ENCODE peak calls at places on chromosomes 1 and 21, in ten cellular contexts. S is left ventricle myocardium inferior, A is IMR-90, W is A549, G is colonic mucosa, K is H9, T is neural progenitor cell, F is heart right ventricle, R is cardiac muscle cell, I is Panc1. D is an unnamed sample. For H3K9me3, the result is how much of the 10 kb centered on the place peaks cover.

GRCh38 chr1:74481607-74482006 is 30.8 kb downstream of the LRRC53 start:
- DNase-seq in F (no peak), T (peak), S (no peak), K (no peak), A (no peak), R (no peak), G (no peak), I (no peak), W (no peak), D (peak)

GRCh38 chr1:224542783-224543440 is 73.2 kb upstream of the CNIH3 start:
- DNase-seq in T (no peak), A (peak), R (peak), G (no peak), S (no peak), K (no peak), W (no peak), F (no peak), I (no peak), D (no peak)

GRCh38 chr1:235421751-235422150 is 54.5 kb downstream of the TBCE start:
- DNase-seq in A (no peak), S (no peak), G (no peak), I (no peak), K (no peak), T (no peak), W (no peak), R (no peak), F (no peak), D (no peak)

GRCh38 chr1:26690576-26691031 is 5.2 kb upstream of the ARID1A start:
- DNase-seq in W (no peak), K (no peak), I (no peak), R (no peak), S (no peak), F (no peak), T (peak), G (no peak), A (no peak), D (no peak)

GRCh38 chr1:110872366-110872744 is 593 bp upstream of the CD53 start:
- DNase-seq in T (no peak), K (no peak), A (no peak), S (no peak), F (no peak), I (no peak), R (no peak), G (no peak), W (no peak), D (no peak)

GRCh38 chr1:153519242-153519641 is 16.5 kb downstream of the S100A6 start:
- DNase-seq in F (no peak), R (no peak), S (no peak), K (no peak), W (no peak), A (no peak), T (no peak), I (no peak), G (peak), D (peak)

GRCh38 chr1:147549526-147549925 is 8.2 kb downstream of the BCL9 start:
- DNase-seq in F (no peak), R (no peak), I (no peak), G (no peak), T (no peak), A (no peak), K (no peak), W (no peak), S (no peak), D (no peak)

GRCh38 chr1:173420330-173420806 is 56.8 kb upstream of the PRDX6 start:
- DNase-seq in T (peak), F (peak), G (peak), S (peak), R (peak), K (peak), I (no peak), W (peak), A (peak), D (peak)

GRCh38 chr1:151511636-151512215 is 539 bp downstream of the CGN start:
- DNase-seq in S (no peak), R (no peak), W (peak), T (peak), K (peak), A (no peak), F (peak), G (peak), I (no peak), D (peak)

GRCh38 chr1:198929961-198930599 is 291.2 kb downstream of the PTPRC start:
- DNase-seq in W (no peak), A (peak), R (peak), T (no peak), S (no peak), G (no peak), F (no peak), I (no peak), K (no peak), D (no peak)

GRCh38 chr21:8989883-8990325 is 1531.5 kb upstream of the TPTE start:
- DNase-seq in G (no peak), I (peak), K (no peak), F (no peak), T (no peak), S (no peak), A (no peak), W (no peak), R (no peak), D (no peak)

GRCh38 chr1:168510595-168510918 is 33.2 kb downstream of the XCL2 start:
- DNase-seq in R (no peak), S (no peak), K (no peak), G (no peak), F (no peak), A (no peak), W (no peak), T (no peak), I (no peak), D (no peak)

GRCh38 chr21:46128983-46129571 is 26.3 kb downstream of the FTCD start:
- DNase-seq in F (no peak), W (no peak), A (no peak), S (peak), T (no peak), R (no peak), K (no peak), G (no peak), I (no peak), D (no peak)

GRCh38 chr1:183655562-183656075 is 2.5 kb upstream of the APOBEC4 start:
- DNase-seq in W (peak), F (peak), G (peak), T (peak), K (peak), A (peak), R (peak), S (peak), I (peak), D (peak)

GRCh38 chr1:99527078-99527477 is 118.8 kb upstream of the PALMD start:
- DNase-seq in S (no peak), T (no peak), W (no peak), A (peak), G (no peak), I (no peak), K (no peak), R (peak), F (no peak), D (no peak)

GRCh38 chr1:90706437-90707362 is 10.4 kb downstream of the BARHL2 start:
- DNase-seq in W (no peak), G (no peak), A (no peak), S (no peak), K (peak), F (no peak), R (peak), T (peak), I (no peak), D (peak)

GRCh38 chr1:98277111-98277510 is 356.3 kb upstream of the DPYD start:
- DNase-seq in I (no peak), A (peak), F (no peak), R (peak), W (no peak), T (no peak), S (no peak), G (no peak), K (no peak), D (no peak)

GRCh38 chr1:201791051-201791774 is 37.7 kb upstream of the IPO9 start:
- DNase-seq in A (peak), T (no peak), I (no peak), R (peak), K (no peak), S (no peak), W (no peak), G (no peak), F (peak), D (no peak)

GRCh38 chr1:17186216-17186894 is 18.6 kb upstream of the PADI1 start:
- DNase-seq in I (no peak), R (no peak), G (no peak), T (no peak), F (no peak), A (no peak), K (no peak), W (no peak), S (no peak), D (no peak)

GRCh38 chr1:15286452-15286851 is 39.4 kb downstream of the FHAD1 start:
- DNase-seq in I (no peak), A (no peak), F (no peak), K (no peak), G (no peak), T (no peak), W (no peak), S (no peak), R (no peak), D (no peak)

GRCh38 chr1:29593601-29594382 is 357.5 kb downstream of the PTPRU start:
- DNase-seq in A (no peak), S (no peak), R (no peak), W (no peak), K (no peak), I (no peak), F (no peak), T (no peak), G (no peak), D (no peak)

GRCh38 chr1:156063997-156064285 is 3.0 kb downstream of the RAB25 start:
- DNase-seq in W (no peak), R (no peak), F (no peak), S (no peak), A (peak), T (peak), K (no peak), I (no peak), G (no peak), D (no peak)

GRCh38 chr1:40901886-40902633 is 39.9 kb upstream of the CITED4 start:
- DNase-seq in G (no peak), R (peak), S (peak), A (peak), K (peak), T (no peak), I (no peak), W (peak), F (peak), D (no peak)

GRCh38 chr1:18951416-18951815 is 5.1 kb downstream of the IFFO2 start:
- DNase-seq in K (no peak), F (no peak), A (no peak), R (no peak), S (no peak), T (no peak), I (no peak), G (no peak), W (no peak), D (no peak)

GRCh38 chr1:201760516-201760915 is 68.4 kb upstream of the IPO9 start:
- DNase-seq in T (peak), W (no peak), K (no peak), I (no peak), S (no peak), R (peak), G (no peak), A (peak), F (no peak), D (no peak)

GRCh38 chr1:43421396-43421795 is 31.7 kb downstream of the SZT2 start:
- DNase-seq in I (no peak), F (no peak), T (no peak), R (no peak), S (no peak), K (no peak), A (no peak), G (no peak), W (no peak), D (no peak)

GRCh38 chr1:77021637-77022036 is 154.4 kb downstream of the ST6GALNAC5 start:
- DNase-seq in K (no peak), F (no peak), W (no peak), G (no peak), I (no peak), S (no peak), A (no peak), R (no peak), T (no peak), D (no peak)

GRCh38 chr1:193103759-193104495 is 1.3 kb downstream of the GLRX2 start:
- DNase-seq in A (no peak), T (no peak), G (no peak), S (no peak), I (no peak), F (no peak), W (no peak), R (no peak), K (no peak), D (no peak)

GRCh38 chr21:16372546-16372945 is 642.8 kb downstream of the USP25 start:
- DNase-seq in G (no peak), T (no peak), W (no peak), A (no peak), I (no peak), F (no peak), K (no peak), R (no peak), S (no peak), D (no peak)

GRCh38 chr1:183609313-183609712 is 19.1 kb upstream of the NCF2 start:
- DNase-seq in T (peak), W (peak), R (peak), I (no peak), K (no peak), S (peak), A (peak), G (peak), F (peak), D (no peak)

GRCh38 chr1:225412803-225413338 is 15.0 kb downstream of the LBR start:
- DNase-seq in K (no peak), G (no peak), A (no peak), F (no peak), S (no peak), W (no peak), T (no peak), I (no peak), R (no peak), D (no peak)

GRCh38 chr1:115978292-115978941 is 2.1 kb downstream of the SLC22A15 start:
- DNase-seq in G (no peak), I (no peak), R (no peak), W (no peak), F (no peak), A (no peak), K (no peak), T (no peak), S (no peak), D (no peak)

GRCh38 chr1:15290382-15290781 is 43.4 kb downstream of the FHAD1 start:
- DNase-seq in W (no peak), R (peak), S (no peak), K (no peak), F (no peak), I (no peak), G (no peak), A (peak), T (no peak), D (no peak)

GRCh38 chr1:46285730-46286477 is 17.5 kb downstream of the LRRC41 start:
- DNase-seq in A (no peak), R (no peak), W (no peak), I (no peak), F (no peak), K (peak), S (no peak), G (no peak), T (peak), D (peak)

GRCh38 chr1:171457412-171457811 is 27.9 kb upstream of the PRRC2C start:
- DNase-seq in F (no peak), T (peak), I (no peak), K (no peak), G (no peak), W (no peak), A (peak), R (peak), S (no peak), D (peak)

GRCh38 chr1:86701731-86702130 is 2.6 kb upstream of the SH3GLB1 start:
- DNase-seq in I (no peak), W (no peak), S (no peak), A (no peak), T (no peak), F (no peak), K (no peak), R (no peak), G (no peak), D (no peak)

GRCh38 chr21:41662161-41662560 is 104.7 kb downstream of the RIPK4 start:
- DNase-seq in R (no peak), G (no peak), I (no peak), A (no peak), W (no peak), T (no peak), K (no peak), F (no peak), S (no peak), D (no peak)

GRCh38 chr1:84888753-84889152 is 4.3 kb downstream of the LPAR3 start:
- DNase-seq in A (no peak), I (no peak), W (no peak), K (no peak), F (no peak), R (no peak), G (no peak), T (no peak), S (no peak), D (no peak)

GRCh38 chr21:44874240-44874496 is 678 bp upstream of the PTTG1IP start:
- DNase-seq in W (no peak), A (no peak), K (no peak), S (no peak), I (no peak), F (no peak), T (no peak), R (no peak), G (no peak), D (no peak)

GRCh38 chr21:44874497-44875331 is 1.2 kb upstream of the PTTG1IP start:
- DNase-seq in A (no peak), K (no peak), W (no peak), I (no peak), S (peak), R (peak), F (peak), G (peak), T (peak), D (no peak)

GRCh38 chr21:44876849-44877575 is 3.5 kb upstream of the PTTG1IP start:
- DNase-seq in I (no peak), W (no peak), A (no peak), G (no peak), K (no peak), R (no peak), T (no peak), S (no peak), F (no peak), D (no peak)

GRCh38 chr21:44873356-44874239 is at the start of gene PTTG1IP:
- DNase-seq in S (peak), K (peak), G (peak), W (peak), I (no peak), F (peak), R (peak), T (peak), A (peak), D (peak)

GRCh38 chr21:44875341-44875740 is 1.9 kb upstream of the PTTG1IP start:
- DNase-seq in W (no peak), G (no peak), I (no peak), S (no peak), F (no peak), A (peak), K (no peak), T (no peak), R (peak), D (no peak)
- TF ChIP-seq CTCF in W (no peak), G (no peak), I (no peak), S (no peak), F (no peak), A (no peak), K (no peak), T (no peak), R (peak), D (no peak)

DNA sequence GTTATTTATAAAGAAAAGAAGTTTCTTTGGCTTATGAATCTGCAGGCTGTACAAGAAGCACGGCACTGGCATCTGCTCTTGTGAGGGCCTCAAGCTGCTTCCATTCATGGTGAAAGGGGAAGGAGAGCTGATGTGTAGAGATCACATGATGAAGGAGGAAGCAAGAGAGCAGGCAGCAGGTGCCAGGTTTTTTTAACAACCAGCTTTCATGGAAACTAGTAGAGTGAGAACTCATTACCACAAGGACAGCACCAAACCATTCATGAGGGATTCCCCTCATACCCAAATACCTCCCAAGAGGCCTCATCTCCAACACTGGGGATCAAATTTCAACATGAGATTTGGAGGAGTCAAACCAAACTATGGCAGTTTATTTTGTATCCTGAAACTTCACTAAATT is 85.8 kb upstream of the CAMK1G start:
- DNase-seq in W (no peak), S (no peak), R (no peak), K (no peak), I (no peak), F (no peak), G (no peak), A (no peak), T (no peak), D (no peak)
- H3K9me3 ChIP-seq in W (under half), S (half or more), R (under half), K (under half), I (under half), F (under half), G (under half), A (under half), T (under half), D (under half)

DNA sequence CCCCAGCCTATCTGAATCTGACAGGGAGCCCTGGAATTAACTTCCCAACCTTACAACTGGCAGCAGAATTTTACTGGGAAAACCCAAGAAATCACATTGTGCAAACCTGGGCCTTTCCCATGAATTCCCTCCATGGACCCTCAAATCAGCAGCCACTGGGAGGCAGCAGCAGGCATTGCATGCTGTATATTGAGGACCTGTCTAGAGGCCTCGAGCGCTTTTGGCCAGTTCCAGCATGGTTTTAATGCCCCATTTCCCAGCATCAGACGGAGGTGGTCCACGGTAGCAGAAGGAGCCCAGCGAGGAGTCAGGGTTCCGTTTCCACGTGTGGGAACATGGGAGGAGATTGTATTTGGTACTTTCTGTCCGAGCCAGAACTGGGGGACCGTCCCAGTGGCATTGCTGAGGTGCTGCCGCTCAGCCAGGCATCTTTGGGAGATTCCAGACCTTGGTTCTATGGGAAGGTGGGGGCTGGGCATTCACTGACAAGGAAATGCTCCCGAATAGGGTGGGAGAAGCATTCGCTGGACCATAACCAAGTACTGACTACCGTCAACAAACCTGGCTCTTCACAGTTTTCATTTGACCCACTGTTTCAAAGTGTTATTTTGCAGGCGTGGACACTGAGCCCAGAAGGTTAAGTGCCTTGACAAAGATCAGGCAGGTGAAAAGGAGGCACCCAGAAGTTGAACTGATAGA is 15.9 kb downstream of the BMP8A start:
- DNase-seq in T (peak), K (peak), S (no peak), R (peak), W (no peak), I (no peak), A (no peak), G (no peak), F (no peak), D (peak)
- TF ChIP-seq CTCF in T (peak), K (peak), S (no peak), R (peak), W (no peak), I (peak), A (peak), G (no peak), F (no peak), D (peak)

GRCh38 chr1:49630156-49630555 is 393.6 kb downstream of the AGBL4 start:
- DNase-seq in W (no peak), G (no peak), S (no peak), I (no peak), A (no peak), R (no peak), F (no peak), T (no peak), K (no peak), D (peak)
- H3K9me3 ChIP-seq in W (under half), G (under half), S (under half), I (under half), A (under half), R (under half), F (under half), T (under half), K (half or more), D (under half)

DNA sequence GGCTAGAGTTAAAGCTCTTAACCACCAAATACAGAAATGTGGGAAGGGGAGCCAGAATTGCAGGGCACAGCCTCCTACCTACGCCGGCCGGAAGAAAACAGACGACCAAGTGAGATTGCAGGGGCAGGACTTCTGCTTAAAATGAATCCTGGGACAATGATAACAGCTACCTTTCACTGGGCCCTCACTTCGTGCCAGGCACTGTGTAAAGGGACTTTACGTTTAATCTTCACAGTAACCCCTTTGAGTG is at the start of gene GNAT2:
- DNase-seq in R (no peak), K (no peak), F (no peak), A (no peak), G (no peak), S (no peak), W (no peak), T (no peak), I (no peak), D (no peak)
- TF ChIP-seq CTCF in R (no peak), K (no peak), F (no peak), A (no peak), G (no peak), S (no peak), W (no peak), T (no peak), I (no peak), D (no peak)

GRCh38 chr1:248174521-248174920 is at the start of gene OR2M2:
- DNase-seq in G (no peak), R (no peak), A (no peak), I (no peak), F (no peak), K (no peak), T (no peak), S (no peak), W (no peak), D (no peak)
- H3K9me3 ChIP-seq in G (under half), R (under half), A (under half), I (under half), F (under half), K (under half), T (under half), S (under half), W (under half), D (under half)